ENCODE peak calls at places on chromosomes 3 and 15, in five cellular contexts. U, T, K, X and H are unnamed samples.

GRCh38 chr3:49276475-49277356 is at the start of gene C3orf62:
- DNase-seq in U (no peak), T (no peak), K (peak; percentile 95), X (peak; percentile 64), H (peak; percentile 81)

GRCh38 chr3:172228041-172228440 is 188.7 kb downstream of the FNDC3B start:
- DNase-seq in U (no peak), T (no peak), K (no peak), X (no peak), H (no peak)

GRCh38 chr3:60149501-60149900 is 1099.7 kb upstream of the CFAP20DC start:
- DNase-seq in U (no peak), T (no peak), K (no peak), X (peak; percentile 11), H (no peak)

GRCh38 chr3:127208483-127209100 is 15.7 kb downstream of the PRR23E start:
- DNase-seq in U (no peak), T (no peak), K (peak; percentile 13), X (peak; percentile 69), H (no peak)

GRCh38 chr3:64260391-64260790 is 35.1 kb upstream of the PRICKLE2 start:
- DNase-seq in U (no peak), T (no peak), K (no peak), X (no peak), H (no peak)

GRCh38 chr3:126936853-126937395 is 46.0 kb upstream of the PLXNA1 start:
- DNase-seq in U (no peak), T (no peak), K (no peak), X (no peak), H (no peak)

GRCh38 chr15:77508541-77509505 is 88.1 kb downstream of the HMG20A start:
- DNase-seq in U (no peak), T (no peak), K (peak; percentile 54), X (no peak), H (no peak)

GRCh38 chr3:154427685-154428291 is 2.2 kb downstream of the GPR149 start:
- DNase-seq in U (no peak), T (peak; percentile 58), K (no peak), X (peak; percentile 68), H (no peak)

GRCh38 chr3:188052229-188052965 is 101.6 kb upstream of the LPP start:
- DNase-seq in U (no peak), T (peak; percentile 35), K (no peak), X (peak; percentile 94), H (no peak)

GRCh38 chr3:150410311-150411105 is 2.4 kb downstream of the TSC22D2 start:
- DNase-seq in U (no peak), T (no peak), K (peak; percentile 61), X (peak; percentile 40), H (no peak)

GRCh38 chr3:22372292-22372949 is 621.4 kb upstream of the ZNF385D start:
- DNase-seq in U (no peak), T (peak; percentile 38), K (peak; percentile 40), X (peak; percentile 57), H (no peak)

GRCh38 chr3:79930196-79930595 is 162.4 kb upstream of the ROBO1 start:
- DNase-seq in U (no peak), T (no peak), K (no peak), X (no peak), H (no peak)

GRCh38 chr15:60611592-60612346 is 132.8 kb upstream of the ICE2 start:
- DNase-seq in U (no peak), T (no peak), K (peak; percentile 32), X (no peak), H (no peak)

GRCh38 chr3:9581742-9582141 is 28.1 kb upstream of the LHFPL4 start:
- DNase-seq in U (no peak), T (no peak), K (no peak), X (no peak), H (no peak)

GRCh38 chr3:135757421-135757820 is 208.1 kb upstream of the PPP2R3A start:
- DNase-seq in U (no peak), T (no peak), K (no peak), X (peak; percentile 59), H (no peak)

DNA sequence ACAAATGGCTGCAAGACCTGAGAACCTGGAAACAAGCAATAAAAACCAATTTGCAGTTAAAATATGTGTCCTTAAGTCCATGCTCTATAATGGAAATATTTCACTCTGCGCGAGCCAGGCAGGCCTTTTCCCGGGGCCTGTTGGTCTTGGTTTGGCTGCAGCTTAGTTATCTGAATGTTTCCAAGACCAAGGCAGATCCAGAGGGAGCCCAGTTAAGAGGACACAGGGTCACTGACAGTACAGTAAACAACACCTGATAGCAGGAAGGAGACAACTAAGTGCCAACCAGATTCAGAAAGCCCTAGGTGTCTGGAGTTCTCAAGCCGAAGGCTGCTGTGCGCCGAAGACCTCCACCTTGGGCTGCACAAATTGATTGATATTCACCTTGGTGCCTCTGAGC is 32.8 kb downstream of the THSD4 start:
- DNase-seq in U (no peak), T (no peak), K (no peak), X (peak; percentile 21), H (no peak)
- H3K4me1 ChIP-seq in U (no peaks in the 10 kb centered on the region), T (no peaks in the 10 kb centered on the region), K (peaks cover 25% of the 10 kb centered on the region), X (no peaks in the 10 kb centered on the region), H (no peaks in the 10 kb centered on the region)

GRCh38 chr15:41666353-41666920 is 6.2 kb downstream of the MGA start:
- DNase-seq in U (no peak), T (no peak), K (peak; percentile 54), X (no peak), H (no peak)
- H3K4me1 ChIP-seq in U (peaks cover 9% of the 10 kb centered on the region), T (peaks cover 5% of the 10 kb centered on the region), K (peaks cover 33% of the 10 kb centered on the region), X (peaks cover 2% of the 10 kb centered on the region), H (peaks cover 18% of the 10 kb centered on the region)

GRCh38 chr15:91855241-91855640 is 1.7 kb downstream of the SLCO3A1 start:
- DNase-seq in U (no peak), T (no peak), K (no peak), X (no peak), H (no peak)
- H3K4me1 ChIP-seq in U (peaks cover 16% of the 10 kb centered on the region), T (no peaks in the 10 kb centered on the region), K (peaks cover 5% of the 10 kb centered on the region), X (peaks cover 2% of the 10 kb centered on the region), H (peaks cover 63% of the 10 kb centered on the region)

GRCh38 chr3:43291546-43291945 is 5.2 kb downstream of the SNRK start:
- DNase-seq in U (no peak), T (no peak), K (no peak), X (no peak), H (no peak)
- H3K4me1 ChIP-seq in U (peaks cover 23% of the 10 kb centered on the region), T (peaks cover 3% of the 10 kb centered on the region), K (peaks cover 33% of the 10 kb centered on the region), X (peaks cover 2% of the 10 kb centered on the region), H (peaks cover 70% of the 10 kb centered on the region)

DNA sequence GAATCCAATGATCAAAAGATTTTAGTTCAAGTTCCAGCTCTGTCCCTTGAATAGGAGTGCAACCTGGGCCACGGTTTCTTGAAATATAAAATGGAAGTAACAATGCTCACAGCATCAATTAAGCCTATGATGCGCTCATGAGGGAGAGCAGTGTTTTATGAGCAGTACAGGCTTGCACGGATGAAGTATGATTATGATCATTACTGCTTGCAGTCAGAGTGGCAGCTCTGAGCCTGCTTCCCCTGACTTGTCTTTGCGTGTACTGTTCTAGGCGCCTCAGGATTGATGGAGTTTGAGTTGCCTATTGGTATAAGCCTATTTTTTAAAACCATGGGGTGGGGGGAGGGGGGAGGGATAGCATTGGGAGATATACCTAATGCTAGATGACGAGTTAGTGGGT is 37.0 kb downstream of the ITGB5 start:
- DNase-seq in U (no peak), T (no peak), K (peak; percentile 65), X (no peak), H (no peak)
- H3K4me1 ChIP-seq in U (peaks cover 11% of the 10 kb centered on the region), T (peaks cover 4% of the 10 kb centered on the region), K (peaks cover 66% of the 10 kb centered on the region), X (peaks cover 15% of the 10 kb centered on the region), H (no peaks in the 10 kb centered on the region)

DNA sequence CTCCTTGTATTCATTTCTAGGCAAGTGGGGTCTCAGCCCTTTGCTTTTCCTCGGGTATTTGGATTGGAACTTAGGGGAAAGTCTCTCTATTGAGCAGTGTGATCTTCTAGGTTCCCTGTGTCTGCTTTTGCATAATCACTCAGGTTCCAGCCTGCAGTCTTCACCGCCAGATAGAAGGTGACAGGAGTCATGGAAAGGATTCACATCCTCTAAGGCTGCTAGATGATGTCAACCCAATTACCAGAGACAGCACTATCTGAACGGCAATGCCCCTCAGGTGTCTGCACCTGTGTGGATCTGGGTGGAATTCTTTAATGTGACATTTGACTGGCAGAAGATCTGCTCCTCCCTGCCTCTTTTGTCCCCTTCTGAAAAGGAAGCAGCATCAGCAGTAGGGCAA is 177.7 kb downstream of the P3H2 start:
- DNase-seq in U (no peak), T (no peak), K (no peak), X (no peak), H (no peak)
- H3K4me1 ChIP-seq in U (peaks cover 39% of the 10 kb centered on the region), T (no peaks in the 10 kb centered on the region), K (peaks cover 15% of the 10 kb centered on the region), X (no peaks in the 10 kb centered on the region), H (no peaks in the 10 kb centered on the region)